ENCODE peak calls at places on chromosomes 2 and 18, in seven cellular contexts. Y is AG09309, R is brain microvascular endothelial cell, G is heart right ventricle, A is esophagus squamous epithelium, E is fibroblast of mammary gland, K is endothelial cell of umbilical vein. P is an unnamed sample.

GRCh38 chr2:24164416-24164973 is 10.4 kb upstream of the FAM228A start:
- DNase-seq in Y (no peak), R (peak), G (no peak), A (no peak), E (peak), K (no peak), P (peak)

GRCh38 chr2:70523996-70524965 is 29.3 kb downstream of the TGFA start:
- DNase-seq in Y (peak), R (peak), G (no peak), A (no peak), E (peak), K (no peak), P (no peak)

GRCh38 chr18:77316641-77317040 is 67.0 kb downstream of the GALR1 start:
- DNase-seq in Y (no peak), R (peak), G (no peak), A (no peak), E (peak), K (no peak), P (no peak)

GRCh38 chr18:74446631-74447403 is 10.3 kb downstream of the DIPK1C start:
- DNase-seq in Y (no peak), R (no peak), G (no peak), A (no peak), E (no peak), K (no peak), P (no peak)

GRCh38 chr2:216620806-216621205 is 12.4 kb upstream of the IGFBP2 start:
- DNase-seq in Y (no peak), R (no peak), G (peak), A (no peak), E (peak), K (no peak), P (peak)

GRCh38 chr2:216498418-216499413 is at the start of gene RPL37A:
- DNase-seq in Y (peak), R (peak), G (peak), A (peak), E (peak), K (peak), P (peak)

GRCh38 chr18:13454363-13455150 is 236.0 kb downstream of the LDLRAD4 start:
- DNase-seq in Y (no peak), R (no peak), G (no peak), A (no peak), E (no peak), K (no peak), P (no peak)

GRCh38 chr2:46045888-46046287 is 251.3 kb upstream of the EPAS1 start:
- DNase-seq in Y (no peak), R (no peak), G (no peak), A (no peak), E (no peak), K (peak), P (peak)

GRCh38 chr2:152646775-152647174 is 70.5 kb downstream of the PRPF40A start:
- DNase-seq in Y (peak), R (peak), G (no peak), A (no peak), E (peak), K (peak), P (no peak)

GRCh38 chr2:29010946-29011649 is 30.0 kb downstream of the TOGARAM2 start:
- DNase-seq in Y (no peak), R (peak), G (peak), A (no peak), E (peak), K (no peak), P (no peak)

GRCh38 chr18:26470011-26470637 is 78.2 kb downstream of the KCTD1 start:
- DNase-seq in Y (no peak), R (no peak), G (no peak), A (no peak), E (peak), K (no peak), P (no peak)

GRCh38 chr2:191245046-191245868 is at the start of gene MYO1B:
- DNase-seq in Y (no peak), R (peak), G (peak), A (no peak), E (peak), K (peak), P (peak)

GRCh38 chr2:9440058-9440727 is 16.7 kb downstream of the CPSF3 start:
- DNase-seq in Y (no peak), R (no peak), G (no peak), A (no peak), E (peak), K (no peak), P (no peak)

GRCh38 chr2:237614151-237614720 is 13.2 kb upstream of the LRRFIP1 start:
- DNase-seq in Y (no peak), R (peak), G (no peak), A (no peak), E (no peak), K (peak), P (no peak)

GRCh38 chr2:239184179-239184578 is 216.6 kb downstream of the HDAC4 start:
- DNase-seq in Y (no peak), R (no peak), G (no peak), A (no peak), E (no peak), K (no peak), P (no peak)

GRCh38 chr18:12652861-12653401 is 5.0 kb downstream of the SPIRE1 start:
- DNase-seq in Y (no peak), R (no peak), G (no peak), A (no peak), E (peak), K (peak), P (no peak)

GRCh38 chr18:46917808-46918600 is 602 bp downstream of the KATNAL2 start:
- DNase-seq in Y (no peak), R (peak), G (peak), A (no peak), E (peak), K (no peak), P (peak)

GRCh38 chr2:177628817-177629216 is 236.2 kb downstream of the AGPS start:
- DNase-seq in Y (no peak), R (no peak), G (no peak), A (no peak), E (no peak), K (no peak), P (no peak)

GRCh38 chr18:76579301-76579695 is 84.3 kb upstream of the ZNF516 start:
- DNase-seq in Y (no peak), R (no peak), G (no peak), A (no peak), E (no peak), K (no peak), P (no peak)

DNA sequence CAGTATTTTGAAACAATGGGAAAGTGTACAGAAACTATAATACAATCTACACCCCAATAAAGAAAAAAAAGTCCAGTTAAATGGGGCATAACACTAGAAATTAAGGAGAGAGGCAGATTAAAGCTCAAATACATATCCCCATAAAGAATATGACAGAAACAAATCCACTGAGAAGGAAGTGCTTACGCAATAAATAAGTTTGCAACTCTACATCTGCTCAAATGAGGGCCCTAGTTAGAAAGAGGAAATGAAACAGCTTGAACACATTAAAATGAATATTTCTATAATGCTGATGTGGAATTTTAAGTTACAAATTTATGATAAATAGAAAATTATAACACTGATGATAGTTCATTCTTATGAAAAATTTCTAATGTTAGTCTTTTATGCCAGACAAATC is 103.5 kb downstream of the EPB41L3 start:
- DNase-seq in Y (no peak), R (no peak), G (no peak), A (no peak), E (peak), K (no peak), P (no peak)
- H3K4me3 ChIP-seq in Y (no peak), R (no peak), G (no peak), A (no peak), E (no peak), K (no peak), P (no peak)

GRCh38 chr2:49291619-49292018 is 137.3 kb upstream of the FSHR start:
- DNase-seq in Y (no peak), R (no peak), G (no peak), A (no peak), E (no peak), K (no peak), P (no peak)

GRCh38 chr2:49294225-49294624 is 139.9 kb upstream of the FSHR start:
- DNase-seq in Y (no peak), R (no peak), G (no peak), A (no peak), E (no peak), K (no peak), P (no peak)

GRCh38 chr2:49298230-49298629 is 143.9 kb upstream of the FSHR start:
- DNase-seq in Y (no peak), R (no peak), G (no peak), A (no peak), E (no peak), K (no peak), P (no peak)

GRCh38 chr2:49296107-49296506 is 141.8 kb upstream of the FSHR start:
- DNase-seq in Y (no peak), R (no peak), G (no peak), A (no peak), E (no peak), K (no peak), P (no peak)
- H3K4me3 ChIP-seq in Y (no peak), R (no peak), G (no peak), A (no peak), E (no peak), K (no peak), P (no peak)

GRCh38 chr2:230924470-230925341 is at the start of gene GPR55:
- DNase-seq in Y (no peak), R (no peak), G (no peak), A (no peak), E (no peak), K (no peak), P (no peak)

GRCh38 chr2:230925879-230926765 is 1.1 kb upstream of the GPR55 start:
- DNase-seq in Y (no peak), R (no peak), G (no peak), A (no peak), E (no peak), K (no peak), P (no peak)

GRCh38 chr2:230922951-230923717 is 1.9 kb downstream of the GPR55 start:
- DNase-seq in Y (no peak), R (no peak), G (no peak), A (no peak), E (no peak), K (no peak), P (no peak)

GRCh38 chr2:230925443-230925878 is 419 bp upstream of the GPR55 start:
- DNase-seq in Y (no peak), R (no peak), G (no peak), A (no peak), E (no peak), K (no peak), P (no peak)

DNA sequence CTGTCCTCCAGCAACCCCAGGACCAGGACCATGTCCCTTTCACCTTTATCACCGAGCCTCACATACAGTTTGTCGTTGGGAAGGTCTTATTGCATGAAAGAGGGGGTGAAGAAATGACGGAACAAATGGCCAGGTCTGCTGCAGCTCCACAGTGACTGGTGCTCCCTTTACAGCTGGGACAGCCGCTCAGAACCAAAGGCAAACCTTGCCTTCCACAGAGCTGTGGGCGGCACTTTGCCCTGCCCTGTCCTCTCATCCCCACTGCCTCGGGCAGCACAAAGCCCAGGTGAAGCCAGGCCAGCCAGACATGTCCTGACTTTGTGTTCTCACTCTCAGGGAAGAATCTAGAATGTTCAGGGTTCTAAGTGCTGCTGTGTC is 961 bp downstream of the GPR55 start:
- DNase-seq in Y (no peak), R (no peak), G (no peak), A (no peak), E (no peak), K (no peak), P (no peak)
- H3K4me3 ChIP-seq in Y (no peak), R (no peak), G (no peak), A (no peak), E (no peak), K (no peak), P (no peak)

DNA sequence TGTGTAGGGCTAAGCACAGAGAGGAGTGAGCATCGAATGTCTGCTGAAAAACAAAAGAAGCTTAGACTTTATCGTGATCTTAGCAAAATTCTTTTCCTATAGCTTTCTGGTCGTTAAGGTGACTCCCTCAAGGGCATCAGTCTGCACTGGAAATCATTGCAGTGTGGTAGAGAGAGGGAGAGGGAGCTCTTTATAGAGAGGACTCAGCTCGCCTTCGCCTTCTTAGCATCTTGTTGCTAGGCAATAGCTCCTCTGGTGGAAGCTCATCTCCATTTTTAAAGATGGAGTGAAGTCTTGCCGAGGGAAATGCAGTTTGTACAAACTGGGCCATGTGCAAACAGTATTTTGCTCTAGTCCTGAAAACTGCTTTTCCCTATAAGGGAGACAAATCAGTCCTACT is 62.9 kb upstream of the SLC38A11 start:
- DNase-seq in Y (no peak), R (no peak), G (no peak), A (no peak), E (no peak), K (no peak), P (no peak)
- H3K4me3 ChIP-seq in Y (no peak), R (no peak), G (no peak), A (no peak), E (no peak), K (no peak), P (no peak)

DNA sequence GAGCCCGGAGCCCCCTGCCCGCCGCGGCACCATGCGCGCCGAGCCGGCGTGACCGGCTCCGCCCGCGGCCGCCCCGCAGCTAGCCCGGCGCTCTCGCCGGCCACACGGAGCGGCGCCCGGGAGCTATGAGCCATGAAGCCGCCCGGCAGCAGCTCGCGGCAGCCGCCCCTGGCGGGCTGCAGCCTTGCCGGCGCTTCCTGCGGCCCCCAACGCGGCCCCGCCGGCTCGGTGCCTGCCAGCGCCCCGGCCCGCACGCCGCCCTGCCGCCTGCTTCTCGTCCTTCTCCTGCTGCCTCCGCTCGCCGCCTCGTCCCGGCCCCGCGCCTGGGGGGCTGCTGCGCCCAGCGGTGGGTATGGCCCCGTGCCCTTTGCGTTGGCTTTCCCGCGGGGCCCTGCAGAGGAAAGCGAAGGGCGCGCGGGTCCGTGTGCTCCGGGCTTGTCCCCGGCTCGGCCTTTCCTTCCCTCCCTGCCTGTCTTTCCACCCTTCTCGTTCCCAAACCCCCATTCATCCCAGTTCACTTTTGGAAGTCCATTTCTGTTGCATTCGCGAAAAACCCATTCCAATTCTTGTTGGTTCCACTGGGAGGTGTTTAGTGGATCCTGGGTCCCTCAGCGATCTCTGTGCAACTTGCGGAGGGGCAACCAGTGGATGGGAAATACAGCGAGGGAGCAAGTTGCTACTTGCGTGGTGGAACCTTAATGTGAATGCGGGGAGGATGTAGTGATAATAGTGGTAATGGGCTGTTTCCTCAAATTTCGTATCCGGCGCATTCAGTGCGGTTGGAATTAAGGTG is 599 bp downstream of the ADAM23 start:
- DNase-seq in Y (no peak), R (peak), G (peak), A (no peak), E (peak), K (peak), P (peak)
- H3K4me3 ChIP-seq in Y (peak), R (peak), G (peak), A (peak), E (peak), K (peak), P (peak)

DNA sequence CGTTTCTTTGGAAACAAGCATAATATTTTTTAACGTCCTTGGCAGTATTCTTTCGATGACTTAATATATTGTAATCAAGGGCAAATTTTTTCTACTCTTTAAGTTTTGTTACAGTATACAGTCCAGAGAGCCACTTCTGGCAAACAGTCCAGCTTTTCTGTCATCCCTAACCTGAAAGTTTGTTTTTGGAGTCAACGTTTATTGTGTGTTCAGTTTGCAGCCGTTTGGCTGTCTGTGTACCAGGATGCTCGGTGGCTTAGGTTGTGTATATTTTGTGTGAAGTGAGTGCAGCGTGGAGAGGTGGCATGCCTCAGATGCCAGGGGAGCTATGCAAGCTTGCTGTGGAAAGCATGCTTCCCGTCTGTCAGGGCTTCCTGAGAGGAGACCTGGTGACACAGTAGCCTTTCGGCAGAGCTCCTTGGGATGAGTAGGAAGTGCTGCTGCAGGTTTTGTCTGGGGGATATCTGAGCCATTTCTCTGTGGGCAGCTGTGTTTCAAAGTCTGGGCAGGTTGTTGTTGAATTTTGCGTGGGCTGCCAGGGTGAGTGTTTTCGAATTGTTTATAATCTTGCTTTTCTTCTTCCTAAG is 14.7 kb downstream of the MAP3K20 start:
- DNase-seq in Y (no peak), R (peak), G (peak), A (no peak), E (peak), K (no peak), P (no peak)
- H3K4me3 ChIP-seq in Y (no peak), R (no peak), G (peak), A (no peak), E (peak), K (no peak), P (no peak)

DNA sequence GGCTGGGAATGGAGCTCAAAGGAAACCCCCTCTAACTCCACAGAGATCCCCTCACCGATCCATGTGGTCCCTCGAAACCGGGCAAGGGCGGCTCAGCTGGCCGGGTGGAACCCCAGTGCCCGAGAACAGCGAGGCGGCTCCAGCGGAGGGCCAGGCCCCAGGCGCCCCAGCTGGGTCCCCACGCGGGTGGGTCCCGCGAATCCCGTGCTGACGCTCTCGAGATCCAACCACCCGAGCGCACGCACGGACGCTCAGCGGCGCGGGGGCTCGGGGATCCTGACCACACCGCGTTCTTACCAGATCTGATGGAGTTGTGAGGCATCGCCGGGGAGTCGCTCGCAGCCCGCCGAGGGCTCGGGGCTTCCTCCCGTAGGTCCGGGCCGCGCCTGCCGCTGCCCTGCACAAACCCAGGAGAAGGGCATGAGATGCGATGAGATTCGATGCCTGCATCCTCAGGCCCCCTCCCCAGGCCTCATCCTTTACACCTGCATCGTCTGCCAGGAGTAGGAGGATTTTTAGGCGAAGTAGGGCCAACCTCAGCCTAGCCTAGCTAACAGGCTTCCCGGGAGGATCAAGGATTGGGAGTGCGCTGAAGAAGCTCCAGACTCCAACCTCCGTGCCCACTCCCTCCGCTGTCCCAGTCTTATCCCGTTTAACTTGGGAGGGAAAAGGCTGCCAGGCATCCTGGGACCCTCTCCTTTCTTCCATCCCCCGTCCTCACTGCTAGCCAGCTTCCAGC is 479 bp downstream of the PAX8 start:
- DNase-seq in Y (no peak), R (no peak), G (no peak), A (no peak), E (no peak), K (no peak), P (no peak)
- H3K4me3 ChIP-seq in Y (no peak), R (no peak), G (peak), A (no peak), E (no peak), K (no peak), P (no peak)

GRCh38 chr2:27442282-27442980 is at the start of gene KRTCAP3:
- DNase-seq in Y (no peak), R (no peak), G (no peak), A (no peak), E (no peak), K (no peak), P (no peak)

GRCh38 chr2:27441226-27441926 is 805 bp upstream of the KRTCAP3 start:
- DNase-seq in Y (no peak), R (no peak), G (no peak), A (no peak), E (no peak), K (no peak), P (no peak)

GRCh38 chr2:27445155-27445554 is 3.0 kb downstream of the KRTCAP3 start:
- DNase-seq in Y (no peak), R (no peak), G (no peak), A (no peak), E (no peak), K (no peak), P (no peak)

GRCh38 chr2:27442981-27443323 is 771 bp downstream of the KRTCAP3 start:
- DNase-seq in Y (no peak), R (no peak), G (no peak), A (no peak), E (no peak), K (no peak), P (no peak)

GRCh38 chr2:27441958-27442281 is 261 bp upstream of the KRTCAP3 start:
- DNase-seq in Y (no peak), R (no peak), G (no peak), A (no peak), E (no peak), K (no peak), P (no peak)
- H3K4me3 ChIP-seq in Y (no peak), R (no peak), G (no peak), A (no peak), E (no peak), K (no peak), P (no peak)